ENCODE peak calls at places on chromosome 2, in nine cellular contexts. X is HEK293T; T is stimulated activated CD4-positive, alpha-beta T cell treated with anti-CD3 and anti-CD28 coated beads, Interleukin-4, amount 100 ng/mL, for 48 hours; J is activated CD4-positive, CD25-positive, alpha-beta regulatory T cell; Z is iPS-NIHi11; G is A549; P is A673; E is activated T-cell treated with anti-CD3 and anti-CD28 coated beads for 48 hours; Q is GM23248. F is an unnamed sample.

GRCh38 chr2:138949517-138949916 is 169.3 kb upstream of the NXPH2 start:
- DNase-seq in X (no peak), T (no peak), J (no peak), Z (no peak), G (peak; percentile 10), P (peak; percentile 19), E (no peak), Q (no peak), F (no peak)

GRCh38 chr2:132416080-132416911 is at the start of gene GPR39:
- DNase-seq in X (peak; percentile 57), T (no peak), J (no peak), Z (peak; percentile 81), G (peak; percentile 97), P (peak; percentile 75), E (no peak), Q (peak; percentile 98), F (peak; percentile 72)

GRCh38 chr2:19038096-19039015 is 320.1 kb downstream of the OSR1 start:
- DNase-seq in X (no peak), T (no peak), J (no peak), Z (no peak), G (no peak), P (no peak), E (no peak), Q (peak; percentile 88), F (no peak)

GRCh38 chr2:201765799-201766198 is 14.9 kb downstream of the ALS2 start:
- DNase-seq in X (no peak), T (no peak), J (no peak), Z (no peak), G (no peak), P (no peak), E (no peak), Q (no peak), F (no peak)

GRCh38 chr2:198873771-198874501 is 583.8 kb downstream of the SATB2 start:
- DNase-seq in X (no peak), T (no peak), J (no peak), Z (no peak), G (no peak), P (no peak), E (no peak), Q (peak; percentile 73), F (peak; percentile 21)

GRCh38 chr2:48415765-48416515 is 114.0 kb upstream of the STON1 start:
- DNase-seq in X (no peak), T (no peak), J (no peak), Z (no peak), G (peak; percentile 26), P (no peak), E (no peak), Q (peak; percentile 6), F (no peak)

GRCh38 chr2:42770288-42771131 is 6.6 kb upstream of the OXER1 start:
- DNase-seq in X (peak; percentile 80), T (no peak), J (no peak), Z (peak; percentile 89), G (peak; percentile 85), P (peak; percentile 41), E (no peak), Q (peak; percentile 51), F (peak; percentile 14)

GRCh38 chr2:152493945-152494528 is 159.1 kb downstream of the FMNL2 start:
- DNase-seq in X (no peak), T (no peak), J (no peak), Z (no peak), G (no peak), P (no peak), E (no peak), Q (no peak), F (no peak)

GRCh38 chr2:107777962-107778361 is 48.7 kb upstream of the RGPD4 start:
- DNase-seq in X (no peak), T (no peak), J (no peak), Z (no peak), G (no peak), P (no peak), E (no peak), Q (no peak), F (no peak)

GRCh38 chr2:9831670-9832069 is 11.6 kb upstream of the TAF1B start:
- DNase-seq in X (no peak), T (no peak), J (no peak), Z (no peak), G (no peak), P (no peak), E (no peak), Q (no peak), F (no peak)

GRCh38 chr2:9207641-9208301 is 1.2 kb downstream of the ASAP2 start:
- DNase-seq in X (peak; percentile 39), T (no peak), J (no peak), Z (peak; percentile 61), G (peak; percentile 50), P (peak; percentile 38), E (no peak), Q (peak; percentile 60), F (no peak)

GRCh38 chr2:99982744-99983143 is 159.6 kb downstream of the AFF3 start:
- DNase-seq in X (no peak), T (no peak), J (no peak), Z (no peak), G (no peak), P (no peak), E (no peak), Q (no peak), F (no peak)

GRCh38 chr2:66576381-66577330 is 141.7 kb downstream of the MEIS1 start:
- DNase-seq in X (no peak), T (no peak), J (no peak), Z (no peak), G (peak; percentile 37), P (peak; percentile 68), E (no peak), Q (peak; percentile 68), F (no peak)

GRCh38 chr2:111030271-111030891 is 90.3 kb upstream of the BCL2L11 start:
- DNase-seq in X (no peak), T (no peak), J (no peak), Z (no peak), G (no peak), P (no peak), E (no peak), Q (no peak), F (no peak)

GRCh38 chr2:178258916-178259315 is 64.6 kb downstream of the OSBPL6 start:
- DNase-seq in X (no peak), T (no peak), J (no peak), Z (no peak), G (no peak), P (no peak), E (no peak), Q (peak; percentile 39), F (no peak)

GRCh38 chr2:228522276-228522675 is 340.8 kb upstream of the SPHKAP start:
- DNase-seq in X (no peak), T (no peak), J (no peak), Z (no peak), G (no peak), P (no peak), E (no peak), Q (peak; percentile 53), F (no peak)

GRCh38 chr2:221485500-221485870 is 86.6 kb downstream of the EPHA4 start:
- DNase-seq in X (no peak), T (no peak), J (no peak), Z (no peak), G (no peak), P (no peak), E (no peak), Q (peak; percentile 62), F (no peak)

GRCh38 chr2:166384774-166385173 is 9.0 kb upstream of the SCN9A start:
- DNase-seq in X (no peak), T (no peak), J (no peak), Z (no peak), G (peak; percentile 36), P (peak; percentile 46), E (no peak), Q (peak; percentile 54), F (no peak)

GRCh38 chr2:159513745-159514144 is 102.6 kb downstream of the BAZ2B start:
- DNase-seq in X (no peak), T (no peak), J (no peak), Z (no peak), G (no peak), P (no peak), E (no peak), Q (no peak), F (no peak)

GRCh38 chr2:20506281-20506685 is 59.4 kb downstream of the RHOB start:
- DNase-seq in X (no peak), T (no peak), J (no peak), Z (no peak), G (peak; percentile 12), P (no peak), E (no peak), Q (peak; percentile 87), F (no peak)

GRCh38 chr2:45872211-45872610 is 220.7 kb downstream of the PRKCE start:
- DNase-seq in X (no peak), T (no peak), J (no peak), Z (no peak), G (no peak), P (no peak), E (no peak), Q (peak; percentile 61), F (no peak)

GRCh38 chr2:213353419-213353818 is 69.2 kb downstream of the SPAG16 start:
- DNase-seq in X (no peak), T (no peak), J (no peak), Z (no peak), G (no peak), P (no peak), E (no peak), Q (no peak), F (no peak)

GRCh38 chr2:170222842-170223241 is 44.9 kb downstream of the MYO3B start:
- DNase-seq in X (no peak), T (no peak), J (no peak), Z (no peak), G (no peak), P (no peak), E (no peak), Q (no peak), F (no peak)

GRCh38 chr2:227674485-227674884 is 7.9 kb downstream of the SCYGR5 start:
- DNase-seq in X (no peak), T (no peak), J (no peak), Z (no peak), G (no peak), P (no peak), E (no peak), Q (no peak), F (no peak)

GRCh38 chr2:196336715-196337617 is 165.6 kb upstream of the STK17B start:
- DNase-seq in X (peak; percentile 57), T (no peak), J (no peak), Z (peak; percentile 54), G (peak; percentile 29), P (peak; percentile 56), E (no peak), Q (peak; percentile 74), F (no peak)

GRCh38 chr2:161954103-161954502 is 119.9 kb downstream of the DPP4 start:
- DNase-seq in X (no peak), T (no peak), J (no peak), Z (no peak), G (no peak), P (no peak), E (no peak), Q (no peak), F (no peak)

GRCh38 chr2:52264911-52265310 is 1233.0 kb upstream of the NRXN1 start:
- DNase-seq in X (no peak), T (no peak), J (no peak), Z (no peak), G (no peak), P (no peak), E (no peak), Q (no peak), F (no peak)

GRCh38 chr2:239392072-239392357 is 8.8 kb downstream of the HDAC4 start:
- DNase-seq in X (no peak), T (no peak), J (no peak), Z (no peak), G (no peak), P (no peak), E (no peak), Q (no peak), F (no peak)

GRCh38 chr2:232957607-232958211 is 55.3 kb downstream of the NGEF start:
- DNase-seq in X (no peak), T (no peak), J (no peak), Z (no peak), G (no peak), P (no peak), E (no peak), Q (no peak), F (no peak)

F was measured in retinal pigment epithelial cell.